ENCODE peak calls at places on chromosomes 5 and 9, in five cellular contexts. One of them, this sample, is unnamed.

GRCh38 chr5:119360905-119361605 is 5.2 kb downstream of the TNFAIP8 start:
- DNase-seq in colonic mucosa: no peak
- DNase-seq in GM12865: no peak
- DNase-seq in tibial artery: no peak
- DNase-seq in right lobe of liver: no peak
- DNase-seq in this sample: no peak

GRCh38 chr9:29625292-29625731 is 2052.0 kb upstream of the C9orf72 start:
- DNase-seq in tibial artery: no peak
- DNase-seq in GM12865: no peak
- DNase-seq in colonic mucosa: no peak
- DNase-seq in right lobe of liver: no peak
- DNase-seq in this sample: no peak

GRCh38 chr9:25742241-25742640 is 64.0 kb upstream of the TUSC1 start:
- DNase-seq in colonic mucosa: no peak
- DNase-seq in tibial artery: no peak
- DNase-seq in right lobe of liver: no peak
- DNase-seq in GM12865: no peak
- DNase-seq in this sample: no peak

GRCh38 chr5:73764586-73764985 is 138.6 kb downstream of the ARHGEF28 start:
- DNase-seq in tibial artery: no peak
- DNase-seq in colonic mucosa: no peak
- DNase-seq in GM12865: no peak
- DNase-seq in right lobe of liver: no peak
- DNase-seq in this sample: no peak

GRCh38 chr5:124859027-124859426 is 112.6 kb upstream of the ZNF608 start:
- DNase-seq in GM12865: no peak
- DNase-seq in right lobe of liver: peak
- DNase-seq in tibial artery: no peak
- DNase-seq in colonic mucosa: no peak
- DNase-seq in this sample: no peak

GRCh38 chr9:85741112-85741874 is 461 bp downstream of the AGTPBP1 start:
- DNase-seq in tibial artery: peak
- DNase-seq in GM12865: peak
- DNase-seq in right lobe of liver: no peak
- DNase-seq in colonic mucosa: peak
- DNase-seq in this sample: peak

GRCh38 chr9:13412323-13412722 is 132.8 kb upstream of the MPDZ start:
- DNase-seq in right lobe of liver: no peak
- DNase-seq in colonic mucosa: no peak
- DNase-seq in tibial artery: no peak
- DNase-seq in GM12865: no peak
- DNase-seq in this sample: no peak

GRCh38 chr9:134181648-134182034 is 17.3 kb upstream of the RNU6ATAC start:
- DNase-seq in GM12865: peak
- DNase-seq in right lobe of liver: peak
- DNase-seq in tibial artery: peak
- DNase-seq in colonic mucosa: no peak
- DNase-seq in this sample: peak

GRCh38 chr5:157059093-157059539 is at the start of gene HAVCR1:
- DNase-seq in GM12865: no peak
- DNase-seq in tibial artery: no peak
- DNase-seq in right lobe of liver: no peak
- DNase-seq in colonic mucosa: no peak
- DNase-seq in this sample: no peak

GRCh38 chr5:76467221-76467620 is 64.1 kb downstream of the IQGAP2 start:
- DNase-seq in right lobe of liver: no peak
- DNase-seq in colonic mucosa: no peak
- DNase-seq in tibial artery: no peak
- DNase-seq in GM12865: no peak
- DNase-seq in this sample: no peak

GRCh38 chr5:149203896-149204544 is 62.7 kb downstream of the ABLIM3 start:
- DNase-seq in right lobe of liver: no peak
- DNase-seq in tibial artery: no peak
- DNase-seq in GM12865: no peak
- DNase-seq in colonic mucosa: no peak
- DNase-seq in this sample: no peak

GRCh38 chr5:68187268-68188055 is 28.1 kb upstream of the PIK3R1 start:
- DNase-seq in colonic mucosa: peak
- DNase-seq in tibial artery: no peak
- DNase-seq in GM12865: no peak
- DNase-seq in right lobe of liver: peak
- DNase-seq in this sample: no peak

GRCh38 chr5:80860934-80861613 is 99.1 kb upstream of the RASGRF2 start:
- DNase-seq in right lobe of liver: no peak
- DNase-seq in colonic mucosa: no peak
- DNase-seq in GM12865: no peak
- DNase-seq in tibial artery: no peak
- DNase-seq in this sample: no peak

GRCh38 chr5:166962470-166962869 is 1329.0 kb upstream of the WWC1 start:
- DNase-seq in colonic mucosa: no peak
- DNase-seq in tibial artery: no peak
- DNase-seq in right lobe of liver: no peak
- DNase-seq in GM12865: no peak
- DNase-seq in this sample: no peak

GRCh38 chr5:106094128-106094726 is 1576.5 kb downstream of the EFNA5 start:
- DNase-seq in colonic mucosa: no peak
- DNase-seq in right lobe of liver: no peak
- DNase-seq in GM12865: peak
- DNase-seq in tibial artery: no peak
- DNase-seq in this sample: no peak

GRCh38 chr9:6382681-6383080 is 30.3 kb upstream of the UHRF2 start:
- DNase-seq in GM12865: no peak
- DNase-seq in colonic mucosa: no peak
- DNase-seq in right lobe of liver: no peak
- DNase-seq in tibial artery: no peak
- DNase-seq in this sample: no peak

GRCh38 chr9:114130624-114131277 is 24.6 kb upstream of the COL27A1 start:
- DNase-seq in GM12865: no peak
- DNase-seq in colonic mucosa: no peak
- DNase-seq in right lobe of liver: no peak
- DNase-seq in tibial artery: no peak
- DNase-seq in this sample: no peak

GRCh38 chr9:114231218-114232090 is 76.1 kb downstream of the COL27A1 start:
- DNase-seq in tibial artery: no peak
- DNase-seq in right lobe of liver: no peak
- DNase-seq in GM12865: no peak
- DNase-seq in colonic mucosa: no peak
- DNase-seq in this sample: no peak

GRCh38 chr9:86424246-86424891 is 70.2 kb upstream of the TUT7 start:
- DNase-seq in right lobe of liver: no peak
- DNase-seq in tibial artery: no peak
- DNase-seq in colonic mucosa: no peak
- DNase-seq in GM12865: no peak
- DNase-seq in this sample: no peak

GRCh38 chr9:8860925-8861324 is 1061.3 kb upstream of the DMAC1 start:
- DNase-seq in GM12865: no peak
- DNase-seq in tibial artery: no peak
- DNase-seq in right lobe of liver: no peak
- DNase-seq in colonic mucosa: no peak
- DNase-seq in this sample: no peak

GRCh38 chr9:87065981-87066380 is 118.7 kb upstream of the GAS1 start:
- DNase-seq in tibial artery: no peak
- DNase-seq in colonic mucosa: no peak
- DNase-seq in GM12865: no peak
- DNase-seq in right lobe of liver: no peak
- DNase-seq in this sample: no peak

GRCh38 chr9:16825971-16826370 is 44.5 kb downstream of the BNC2 start:
- DNase-seq in tibial artery: no peak
- DNase-seq in colonic mucosa: no peak
- DNase-seq in GM12865: no peak
- DNase-seq in right lobe of liver: no peak
- DNase-seq in this sample: no peak

GRCh38 chr5:106269252-106269843 is 1401.4 kb downstream of the EFNA5 start:
- DNase-seq in right lobe of liver: no peak
- DNase-seq in tibial artery: no peak
- DNase-seq in colonic mucosa: no peak
- DNase-seq in GM12865: peak
- DNase-seq in this sample: no peak

GRCh38 chr9:2093920-2094597 is 78.9 kb downstream of the SMARCA2 start:
- DNase-seq in right lobe of liver: no peak
- DNase-seq in GM12865: no peak
- DNase-seq in colonic mucosa: no peak
- DNase-seq in tibial artery: no peak
- DNase-seq in this sample: no peak

GRCh38 chr9:72675586-72675985 is 154.2 kb downstream of the TMC1 start:
- DNase-seq in colonic mucosa: no peak
- DNase-seq in tibial artery: no peak
- DNase-seq in right lobe of liver: no peak
- DNase-seq in GM12865: no peak
- DNase-seq in this sample: no peak

GRCh38 chr9:108083796-108084352 is 594.3 kb upstream of the KLF4 start:
- DNase-seq in tibial artery: no peak
- DNase-seq in GM12865: no peak
- DNase-seq in colonic mucosa: no peak
- DNase-seq in right lobe of liver: no peak
- DNase-seq in this sample: no peak

GRCh38 chr5:142000709-142001484 is 11.9 kb downstream of the GNPDA1 start:
- DNase-seq in right lobe of liver: no peak
- DNase-seq in GM12865: no peak
- DNase-seq in colonic mucosa: no peak
- DNase-seq in tibial artery: no peak
- DNase-seq in this sample: peak

GRCh38 chr9:97983524-97984187 is 515 bp downstream of the ANP32B start:
- DNase-seq in colonic mucosa: peak
- DNase-seq in right lobe of liver: peak
- DNase-seq in tibial artery: peak
- DNase-seq in GM12865: peak
- DNase-seq in this sample: peak

GRCh38 chr9:107810493-107810931 is 320.9 kb upstream of the KLF4 start:
- DNase-seq in colonic mucosa: no peak
- DNase-seq in GM12865: no peak
- DNase-seq in right lobe of liver: no peak
- DNase-seq in tibial artery: no peak
- DNase-seq in this sample: no peak

GRCh38 chr9:128675382-128675781 is 13.6 kb upstream of the SET start:
- DNase-seq in tibial artery: no peak
- DNase-seq in right lobe of liver: no peak
- DNase-seq in GM12865: no peak
- DNase-seq in colonic mucosa: no peak
- DNase-seq in this sample: no peak

GRCh38 chr9:15144567-15145174 is 162.3 kb downstream of the TTC39B start:
- DNase-seq in GM12865: no peak
- DNase-seq in tibial artery: no peak
- DNase-seq in colonic mucosa: no peak
- DNase-seq in right lobe of liver: no peak
- DNase-seq in this sample: no peak

GRCh38 chr5:134526483-134527155 is 1.1 kb downstream of the JADE2 start:
- DNase-seq in right lobe of liver: peak
- DNase-seq in GM12865: peak
- DNase-seq in colonic mucosa: peak
- DNase-seq in tibial artery: peak
- DNase-seq in this sample: peak

GRCh38 chr5:88780731-88781130 is 102.3 kb downstream of the MEF2C start:
- DNase-seq in colonic mucosa: no peak
- DNase-seq in right lobe of liver: no peak
- DNase-seq in tibial artery: no peak
- DNase-seq in GM12865: no peak
- DNase-seq in this sample: no peak

GRCh38 chr9:95297316-95297715 is 20.2 kb downstream of the FANCC start:
- DNase-seq in tibial artery: no peak
- DNase-seq in right lobe of liver: no peak
- DNase-seq in colonic mucosa: no peak
- DNase-seq in GM12865: no peak
- DNase-seq in this sample: no peak
- TF ChIP-seq CTCF in tibial artery: no peak
- TF ChIP-seq CTCF in right lobe of liver: no peak
- TF ChIP-seq CTCF in colonic mucosa: no peak
- TF ChIP-seq CTCF in GM12865: no peak
- TF ChIP-seq CTCF in this sample: no peak

DNA sequence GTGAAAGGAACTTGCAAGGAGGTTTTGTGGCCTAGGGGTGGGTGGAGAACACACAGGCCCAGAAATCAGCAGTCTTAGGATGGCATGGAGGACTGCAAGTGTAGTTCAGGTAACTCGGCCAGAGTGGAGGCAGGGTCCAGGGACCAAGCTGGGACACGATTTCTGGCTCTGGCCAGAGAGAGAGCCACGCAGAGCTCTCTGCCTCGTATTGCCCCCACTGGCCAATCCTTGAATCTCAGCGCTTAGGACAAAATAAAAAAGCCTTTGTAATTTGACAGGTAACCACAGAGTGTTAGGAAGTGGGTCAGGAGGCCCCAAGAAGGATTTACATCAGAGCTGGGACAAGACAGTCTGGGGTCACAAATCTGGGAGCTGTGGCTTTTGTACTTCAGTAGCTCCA is 11.7 kb downstream of the MAP3K1 start:
- DNase-seq in right lobe of liver: no peak
- DNase-seq in tibial artery: no peak
- DNase-seq in colonic mucosa: no peak
- DNase-seq in GM12865: no peak
- DNase-seq in this sample: peak
- TF ChIP-seq CTCF in right lobe of liver: peak
- TF ChIP-seq CTCF in tibial artery: peak
- TF ChIP-seq CTCF in colonic mucosa: no peak
- TF ChIP-seq CTCF in GM12865: no peak
- TF ChIP-seq CTCF in this sample: no peak

DNA sequence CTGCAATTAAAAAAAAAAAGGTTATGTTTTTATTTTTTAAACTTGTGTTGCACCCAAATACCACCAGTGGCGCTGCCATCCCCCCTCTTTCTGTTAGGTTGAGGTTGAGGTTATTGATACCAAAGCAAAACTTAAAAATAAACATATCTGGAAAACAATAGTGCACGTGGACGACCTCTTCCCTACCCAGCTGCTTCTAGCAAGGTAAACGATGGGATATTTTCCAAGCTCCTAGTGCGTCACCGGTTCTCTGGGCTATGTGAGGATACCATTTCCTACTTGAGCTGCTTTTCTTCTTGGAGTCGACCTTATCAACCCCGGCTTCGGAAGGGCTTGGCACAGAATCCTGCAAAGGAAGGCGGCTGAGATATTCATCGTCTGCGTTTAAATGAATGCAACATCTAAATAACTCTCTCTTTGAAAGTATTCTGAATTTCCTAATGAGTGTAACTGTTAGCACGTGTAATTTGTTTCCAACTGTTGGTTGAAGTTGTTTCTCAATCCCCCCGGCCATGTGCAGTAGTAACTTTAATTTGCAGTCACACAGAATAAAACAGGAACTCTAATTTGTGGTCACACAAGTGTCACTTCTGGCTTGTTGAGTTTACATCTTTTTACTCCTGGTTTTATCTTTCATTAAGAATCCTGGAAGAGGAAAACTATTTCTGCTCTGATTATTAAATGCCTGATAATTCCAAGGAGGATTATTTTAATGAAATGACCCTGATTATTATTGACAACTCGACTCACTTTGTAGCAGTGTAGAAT is 993 bp downstream of the SCAMP1 start:
- DNase-seq in colonic mucosa: peak
- DNase-seq in GM12865: peak
- DNase-seq in right lobe of liver: peak
- DNase-seq in tibial artery: no peak
- DNase-seq in this sample: no peak
- TF ChIP-seq CTCF in colonic mucosa: peak
- TF ChIP-seq CTCF in GM12865: peak
- TF ChIP-seq CTCF in right lobe of liver: no peak
- TF ChIP-seq CTCF in tibial artery: no peak
- TF ChIP-seq CTCF in this sample: peak

GRCh38 chr5:79686799-79687198 is 2.8 kb upstream of the CMYA5 start:
- DNase-seq in GM12865: no peak
- DNase-seq in right lobe of liver: no peak
- DNase-seq in tibial artery: no peak
- DNase-seq in colonic mucosa: no peak
- DNase-seq in this sample: no peak
- TF ChIP-seq CTCF in GM12865: no peak
- TF ChIP-seq CTCF in right lobe of liver: no peak
- TF ChIP-seq CTCF in tibial artery: no peak
- TF ChIP-seq CTCF in colonic mucosa: no peak
- TF ChIP-seq CTCF in this sample: no peak

This sample was measured in activated CD8-positive, alpha-beta T cell treated with anti-CD3 and anti-CD28 coated beads for 36 hours.